ENCODE peak calls at places on chromosomes 3 and 15, in four cellular contexts. J, G, N and Q are unnamed samples.

GRCh38 chr15:63870043-63870394 is 36.3 kb upstream of the HERC1 start:
- DNase-seq in N (no peak), J (no peak), G (no peak), Q (no peak)

GRCh38 chr15:63189955-63190691 is 717 bp downstream of the RAB8B start:
- DNase-seq in G (no peak), N (no peak), J (peak; percentile 37), Q (no peak)

GRCh38 chr3:115518100-115518852 is 105.0 kb upstream of the GAP43 start:
- DNase-seq in G (peak; percentile 37), J (peak; percentile 86), N (no peak), Q (peak; percentile 79)

GRCh38 chr3:126263971-126264370 is 83.6 kb upstream of the ALDH1L1 start:
- DNase-seq in J (no peak), G (no peak), N (no peak), Q (no peak)

GRCh38 chr3:77079988-77080585 is 40.2 kb downstream of the ROBO2 start:
- DNase-seq in N (peak; percentile 13), G (peak; percentile 34), J (peak; percentile 14), Q (no peak)

GRCh38 chr15:76359152-76359551 is 22.6 kb downstream of the ISL2 start:
- DNase-seq in G (no peak), N (no peak), J (no peak), Q (no peak)

GRCh38 chr3:8279476-8279875 is 222.1 kb upstream of the LMCD1 start:
- DNase-seq in N (no peak), G (peak; percentile 51), J (peak; percentile 63), Q (no peak)

GRCh38 chr15:93072011-93072410 is 17.0 kb downstream of the RGMA start:
- DNase-seq in N (no peak), J (peak; percentile 62), G (no peak), Q (peak; percentile 14)

GRCh38 chr15:95857124-95857757 is 473.3 kb upstream of the NR2F2 start:
- DNase-seq in J (no peak), N (no peak), G (no peak), Q (peak; percentile 90)

GRCh38 chr3:115062009-115062408 is 85.1 kb downstream of the ZBTB20 start:
- DNase-seq in N (no peak), G (no peak), J (no peak), Q (no peak)

GRCh38 chr15:95940431-95940985 is 390.0 kb upstream of the NR2F2 start:
- DNase-seq in G (no peak), J (peak; percentile 3), N (no peak), Q (no peak)

GRCh38 chr3:127459205-127459604 is 131.3 kb downstream of the TPRA1 start:
- DNase-seq in N (no peak), G (no peak), J (no peak), Q (no peak)

GRCh38 chr15:100572362-100572983 is 29.5 kb downstream of the LINS1 start:
- DNase-seq in N (no peak), G (no peak), J (no peak), Q (peak; percentile 23)

GRCh38 chr15:28112962-28113361 is 13.8 kb upstream of the OCA2 start:
- DNase-seq in N (no peak), G (no peak), J (no peak), Q (no peak)

GRCh38 chr15:28112101-28112760 is 13.1 kb upstream of the OCA2 start:
- DNase-seq in J (no peak), N (no peak), G (peak; percentile 18), Q (no peak)

GRCh38 chr15:28109626-28110415 is 10.7 kb upstream of the OCA2 start:
- DNase-seq in G (peak; percentile 25), J (no peak), N (no peak), Q (no peak)

GRCh38 chr15:28110416-28110975 is 11.4 kb upstream of the OCA2 start:
- DNase-seq in G (peak; percentile 21), J (no peak), N (no peak), Q (no peak)

GRCh38 chr15:28111552-28111951 is 12.4 kb upstream of the OCA2 start:
- DNase-seq in N (no peak), G (peak; percentile 19), J (no peak), Q (no peak)
- H3K56ac ChIP-seq in N (no peak overlapping the region), G (no peak overlapping the region), J (no peak overlapping the region), Q (no peak overlapping the region)

GRCh38 chr15:38658431-38658830 is 93.8 kb upstream of the RASGRP1 start:
- DNase-seq in N (no peak), G (no peak), J (no peak), Q (no peak)
- H3K56ac ChIP-seq in N (no peak overlapping the region), G (no peak overlapping the region), J (no peak overlapping the region), Q (no peak overlapping the region)

DNA sequence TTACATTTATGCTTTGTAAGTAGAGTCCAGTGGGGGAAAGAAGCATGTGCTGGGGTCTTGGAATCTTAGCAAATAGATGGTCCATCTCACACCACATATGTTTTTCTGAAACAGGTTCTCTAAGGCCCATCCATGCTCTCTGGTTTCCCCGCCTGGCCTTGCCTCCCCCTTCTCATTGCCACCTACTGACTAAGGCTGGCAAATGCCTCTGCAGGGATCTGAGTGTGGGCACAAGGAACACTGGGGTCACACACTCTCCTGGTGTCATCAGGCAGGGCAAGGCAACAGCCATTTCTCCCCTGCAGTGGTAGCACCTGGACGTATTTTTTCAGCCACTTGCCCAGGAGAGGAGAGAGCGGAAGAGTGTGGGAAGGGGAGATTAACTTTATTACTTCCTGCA is 804.3 kb upstream of the NECTIN3 start:
- DNase-seq in N (no peak), J (peak; percentile 6), G (no peak), Q (no peak)
- H3K56ac ChIP-seq in N (no peak overlapping the region), J (no peak overlapping the region), G (no peak overlapping the region), Q (no peak overlapping the region)

DNA sequence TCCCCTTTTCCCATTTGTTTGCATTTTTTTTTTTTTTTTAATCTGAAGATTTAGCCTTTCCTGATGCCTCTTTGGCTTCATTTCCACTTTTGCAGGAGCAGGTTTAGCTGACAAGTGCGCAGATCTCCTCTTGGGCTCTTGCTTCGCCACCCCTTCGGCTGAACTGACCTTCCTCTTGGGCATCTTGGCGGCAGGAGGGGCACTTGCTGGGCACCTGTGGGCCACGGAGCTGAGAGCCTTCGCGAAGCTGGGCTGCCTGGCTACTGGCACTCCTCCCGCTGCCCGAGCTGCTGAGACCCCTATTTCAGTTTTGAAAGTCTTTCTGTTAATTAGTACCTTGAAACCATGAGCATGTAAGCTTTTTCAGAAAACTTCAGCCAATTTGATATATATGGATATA is 8.8 kb downstream of the ARL13B start:
- DNase-seq in N (no peak), J (no peak), G (no peak), Q (no peak)
- H3K56ac ChIP-seq in N (no peak overlapping the region), J (no peak overlapping the region), G (no peak overlapping the region), Q (no peak overlapping the region)

GRCh38 chr3:65936908-65937638 is 101.6 kb downstream of the MAGI1 start:
- DNase-seq in N (no peak), G (no peak), J (no peak), Q (no peak)

GRCh38 chr3:65938676-65939075 is 100.0 kb downstream of the MAGI1 start:
- DNase-seq in N (no peak), J (no peak), G (no peak), Q (no peak)

GRCh38 chr3:65939841-65940246 is 98.9 kb downstream of the MAGI1 start:
- DNase-seq in J (no peak), G (no peak), N (no peak), Q (no peak)

GRCh38 chr3:65939184-65939583 is 99.5 kb downstream of the MAGI1 start:
- DNase-seq in G (no peak), N (no peak), J (no peak), Q (no peak)

DNA sequence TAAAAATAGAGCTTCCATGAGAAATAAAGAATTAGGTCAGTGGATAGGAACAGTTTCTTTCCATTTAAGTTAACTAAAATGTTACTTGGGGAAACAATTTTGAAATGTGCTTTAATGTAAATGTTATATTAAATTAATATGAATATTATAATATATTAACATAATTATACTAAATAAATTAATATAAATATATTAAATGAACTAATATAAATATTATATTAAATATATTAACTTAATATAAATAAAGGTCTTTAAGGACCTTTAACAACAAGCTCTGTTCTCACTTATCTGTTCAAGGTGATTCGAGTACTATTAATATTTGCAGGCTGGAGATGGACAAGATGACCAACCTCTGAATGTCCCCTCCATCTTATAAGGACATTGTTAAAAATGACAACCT is 100.6 kb downstream of the MAGI1 start:
- DNase-seq in G (no peak), N (no peak), J (no peak), Q (no peak)
- H3K56ac ChIP-seq in G (no peak overlapping the region), N (no peak overlapping the region), J (no peak overlapping the region), Q (no peak overlapping the region)

GRCh38 chr3:4828279-4829030 is 150.8 kb upstream of the BHLHE40 start:
- DNase-seq in G (no peak), J (no peak), N (no peak), Q (peak; percentile 31)

GRCh38 chr3:4826237-4827100 is 152.8 kb upstream of the BHLHE40 start:
- DNase-seq in J (no peak), G (no peak), N (no peak), Q (no peak)

GRCh38 chr3:4827767-4828166 is 151.5 kb upstream of the BHLHE40 start:
- DNase-seq in N (no peak), J (no peak), G (no peak), Q (no peak)

GRCh38 chr3:4830586-4830914 is 148.7 kb upstream of the BHLHE40 start:
- DNase-seq in N (no peak), J (no peak), G (no peak), Q (no peak)

GRCh38 chr3:4829031-4829394 is 150.2 kb upstream of the BHLHE40 start:
- DNase-seq in N (no peak), J (no peak), G (no peak), Q (no peak)
- H3K56ac ChIP-seq in N (no peak overlapping the region), J (no peak overlapping the region), G (no peak overlapping the region), Q (no peak overlapping the region)

DNA sequence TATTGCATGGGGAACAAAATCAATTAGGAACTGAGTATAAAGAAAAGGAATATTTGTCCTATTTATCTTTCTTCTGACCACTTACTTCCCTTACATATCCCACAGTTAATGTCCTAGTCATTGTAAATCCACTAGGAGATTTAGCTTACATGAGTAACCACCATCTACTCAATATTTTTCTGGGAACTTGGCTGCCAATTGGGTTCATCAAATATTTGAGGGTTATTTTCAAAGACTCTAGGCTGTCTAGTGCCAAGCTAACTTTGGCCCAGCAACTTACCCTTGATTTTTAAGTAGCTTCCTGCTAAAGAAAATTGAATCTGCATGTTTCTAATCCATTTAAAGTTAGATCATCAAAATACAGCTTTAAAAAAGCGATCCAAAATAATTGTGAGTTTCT is 362.5 kb upstream of the EPHA3 start:
- DNase-seq in J (no peak), G (no peak), N (no peak), Q (no peak)
- H3K56ac ChIP-seq in J (no peak overlapping the region), G (no peak overlapping the region), N (no peak overlapping the region), Q (no peak overlapping the region)

DNA sequence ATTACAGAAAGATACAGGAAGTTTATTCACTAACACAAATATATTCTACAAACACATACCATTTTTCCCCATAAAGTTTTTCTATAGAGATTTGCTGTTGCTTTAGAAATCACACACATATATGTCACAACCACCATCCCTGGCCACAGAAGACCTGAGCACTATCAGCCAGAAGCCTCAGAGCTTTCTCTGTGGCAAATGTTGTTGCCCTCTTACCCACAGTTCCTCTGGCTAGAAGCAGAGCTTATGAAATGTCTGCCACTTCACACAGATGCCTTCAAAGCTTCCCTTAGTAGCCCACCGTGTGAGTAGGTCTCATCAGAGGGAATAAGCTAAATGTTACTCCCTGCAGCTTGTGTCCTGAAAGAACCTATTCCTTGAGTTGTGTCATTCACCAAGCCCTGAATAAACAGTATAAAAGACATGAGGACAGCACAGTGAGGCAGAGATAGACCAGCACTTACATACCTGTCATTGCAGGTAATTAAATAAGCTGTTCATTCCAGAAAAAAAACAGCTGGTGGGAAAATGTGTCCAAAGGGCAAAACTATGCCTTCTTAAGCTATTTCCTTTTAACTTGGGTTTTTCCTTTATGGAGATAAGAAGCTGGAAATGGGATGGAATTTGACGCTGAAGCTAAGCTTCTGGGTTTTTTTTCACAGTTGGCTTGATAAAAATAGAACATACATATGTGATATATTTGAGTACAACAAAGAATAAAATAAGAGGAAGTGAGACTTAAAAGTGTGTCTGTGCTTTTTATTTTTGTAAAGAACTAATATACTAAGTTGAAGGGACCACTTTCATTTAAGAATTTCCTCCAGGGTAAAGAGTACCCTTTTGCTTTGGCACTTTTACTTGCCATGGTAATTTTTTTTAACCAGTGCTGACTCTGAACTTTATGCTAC is 391.4 kb downstream of the KCNH8 start:
- DNase-seq in G (no peak), N (no peak), J (no peak), Q (no peak)
- H3K56ac ChIP-seq in G (no peak overlapping the region), N (no peak overlapping the region), J (no peak overlapping the region), Q (no peak overlapping the region)